ENCODE peak calls at places on chromosomes 5 and 9, in eight cellular contexts. F is AG09319; W is activated naive CD8-positive, alpha-beta T cell treated with anti-CD3 and anti-CD28 coated beads, Interleukin-2, amount 10 ng/mL, durations not matched to agents 7 days and 5 days; J is heart left ventricle; M is HS-5; Y is effector CD4-positive, alpha-beta T cell; B is body of pancreas; H is stimulated activated CD4-positive, alpha-beta T cell treated with anti-CD3 and anti-CD28 coated beads, Interleukin-12 subunit alpha, Interleukin-12 subunit beta, amount 100 ng/mL, for 4 hours. K is an unnamed sample.

GRCh38 chr5:135174315-135175096 is 140.5 kb upstream of the PITX1 start:
- DNase-seq in F (no peak), W (no peak), J (no peak), M (no peak), Y (no peak), B (no peak), H (no peak), K (no peak)

GRCh38 chr5:100595152-100595811 is 60.1 kb downstream of the FAM174A start:
- DNase-seq in F (peak), W (no peak), J (peak), M (peak), Y (no peak), B (peak), H (no peak), K (peak)

GRCh38 chr5:22431406-22431805 is 421.7 kb downstream of the CDH12 start:
- DNase-seq in F (no peak), W (no peak), J (no peak), M (no peak), Y (no peak), B (no peak), H (no peak), K (no peak)

GRCh38 chr9:105435453-105435852 is 12.4 kb upstream of the FSD1L start:
- DNase-seq in F (no peak), W (no peak), J (no peak), M (no peak), Y (no peak), B (no peak), H (no peak), K (no peak)

GRCh38 chr5:75717082-75717922 is at the start of gene POC5:
- DNase-seq in F (peak), W (peak), J (peak), M (peak), Y (peak), B (peak), H (peak), K (peak)

GRCh38 chr5:180081481-180081880 is 9.9 kb upstream of the RNF130 start:
- DNase-seq in F (no peak), W (no peak), J (no peak), M (no peak), Y (no peak), B (no peak), H (no peak), K (no peak)

GRCh38 chr5:9596256-9596655 is 33.9 kb downstream of the TAS2R1 start:
- DNase-seq in F (peak), W (no peak), J (no peak), M (no peak), Y (no peak), B (no peak), H (no peak), K (no peak)

GRCh38 chr5:77015938-77016569 is 14.2 kb upstream of the AGGF1 start:
- DNase-seq in F (peak), W (no peak), J (no peak), M (no peak), Y (no peak), B (no peak), H (no peak), K (peak)

GRCh38 chr5:181133610-181134231 is 2.8 kb upstream of the OR2V1 start:
- DNase-seq in F (peak), W (no peak), J (peak), M (peak), Y (no peak), B (no peak), H (no peak), K (peak)

GRCh38 chr5:16721151-16722102 is 104.6 kb upstream of the RETREG1 start:
- DNase-seq in F (no peak), W (no peak), J (no peak), M (no peak), Y (no peak), B (peak), H (no peak), K (no peak)

GRCh38 chr5:126462239-126463014 is 39.2 kb downstream of the GRAMD2B start:
- DNase-seq in F (peak), W (no peak), J (no peak), M (no peak), Y (no peak), B (no peak), H (no peak), K (peak)

GRCh38 chr5:139696894-139697658 is 48.9 kb downstream of the CXXC5 start:
- DNase-seq in F (peak), W (peak), J (peak), M (no peak), Y (no peak), B (peak), H (peak), K (peak)

GRCh38 chr5:140821375-140822280 is at the start of gene PCDHA5:
- DNase-seq in F (no peak), W (peak), J (no peak), M (no peak), Y (no peak), B (no peak), H (no peak), K (no peak)

GRCh38 chr5:158623971-158624370 is 475.7 kb downstream of the EBF1 start:
- DNase-seq in F (no peak), W (no peak), J (no peak), M (no peak), Y (no peak), B (no peak), H (no peak), K (no peak)

GRCh38 chr9:98314381-98315066 is 59.1 kb upstream of the TBC1D2 start:
- DNase-seq in F (no peak), W (no peak), J (no peak), M (peak), Y (no peak), B (no peak), H (no peak), K (peak)

GRCh38 chr9:95085036-95085770 is 232.3 kb downstream of the FANCC start:
- DNase-seq in F (no peak), W (no peak), J (no peak), M (no peak), Y (no peak), B (peak), H (no peak), K (no peak)

GRCh38 chr5:175035882-175036533 is 311.6 kb downstream of the MSX2 start:
- DNase-seq in F (no peak), W (no peak), J (no peak), M (no peak), Y (no peak), B (no peak), H (no peak), K (no peak)

GRCh38 chr9:7788772-7789171 is 10.8 kb downstream of the DMAC1 start:
- DNase-seq in F (no peak), W (no peak), J (no peak), M (no peak), Y (no peak), B (no peak), H (no peak), K (no peak)

GRCh38 chr5:31855527-31855862 is 216.6 kb downstream of the PDZD2 start:
- DNase-seq in F (no peak), W (no peak), J (no peak), M (no peak), Y (no peak), B (no peak), H (no peak), K (no peak)

GRCh38 chr5:127041571-127041970 is 11.2 kb upstream of the MARCHF3 start:
- DNase-seq in F (no peak), W (no peak), J (no peak), M (peak), Y (no peak), B (no peak), H (no peak), K (no peak)

GRCh38 chr9:122144006-122144405 is 15.6 kb downstream of the NDUFA8 start:
- DNase-seq in F (no peak), W (no peak), J (no peak), M (no peak), Y (no peak), B (no peak), H (no peak), K (no peak)

GRCh38 chr5:129904667-129905466 is 602 bp downstream of the CHSY3 start:
- DNase-seq in F (no peak), W (peak), J (peak), M (no peak), Y (no peak), B (peak), H (peak), K (no peak)

GRCh38 chr9:136903041-136903554 is 16.8 kb downstream of the TRAF2 start:
- DNase-seq in F (no peak), W (no peak), J (no peak), M (no peak), Y (no peak), B (peak), H (no peak), K (no peak)

GRCh38 chr9:129933215-129933614 is 98.0 kb downstream of the USP20 start:
- DNase-seq in F (no peak), W (no peak), J (no peak), M (no peak), Y (no peak), B (no peak), H (no peak), K (no peak)

GRCh38 chr5:187617-188451 is 3.5 kb upstream of the LRRC14B start:
- DNase-seq in F (no peak), W (peak), J (no peak), M (no peak), Y (no peak), B (no peak), H (no peak), K (no peak)